ENCODE peak calls at places on chromosome 3, in four cellular contexts. One of them, this sample, is unnamed.

GRCh38 chr3:182399978-182400737 is 393.1 kb upstream of the ATP11B start:
- DNase-seq in NCI-H226: no peak
- DNase-seq in nucleus accumbens: no peak
- DNase-seq in cerebellar cortex: no peak
- DNase-seq in this sample: no peak

GRCh38 chr3:40649346-40649745 is 124.6 kb downstream of the ZNF621 start:
- DNase-seq in NCI-H226: no peak
- DNase-seq in nucleus accumbens: no peak
- DNase-seq in cerebellar cortex: no peak
- DNase-seq in this sample: no peak

GRCh38 chr3:186990282-186990681 is 60.0 kb downstream of the ST6GAL1 start:
- DNase-seq in NCI-H226: no peak
- DNase-seq in nucleus accumbens: no peak
- DNase-seq in cerebellar cortex: no peak
- DNase-seq in this sample: no peak

GRCh38 chr3:9178697-9179096 is 70.7 kb downstream of the SRGAP3 start:
- DNase-seq in NCI-H226: no peak
- DNase-seq in nucleus accumbens: no peak
- DNase-seq in cerebellar cortex: no peak
- DNase-seq in this sample: no peak

GRCh38 chr3:38630591-38630990 is 18.9 kb downstream of the SCN5A start:
- DNase-seq in NCI-H226: no peak
- DNase-seq in nucleus accumbens: no peak
- DNase-seq in cerebellar cortex: no peak
- DNase-seq in this sample: no peak

GRCh38 chr3:169085827-169086226 is 577.7 kb downstream of the MECOM start:
- DNase-seq in NCI-H226: peak
- DNase-seq in nucleus accumbens: no peak
- DNase-seq in cerebellar cortex: no peak
- DNase-seq in this sample: no peak

GRCh38 chr3:71752911-71753715 is 542 bp upstream of the GPR27 start:
- DNase-seq in NCI-H226: no peak
- DNase-seq in nucleus accumbens: no peak
- DNase-seq in cerebellar cortex: peak
- DNase-seq in this sample: no peak

GRCh38 chr3:141439589-141439988 is 47.2 kb upstream of the RASA2 start:
- DNase-seq in NCI-H226: no peak
- DNase-seq in nucleus accumbens: no peak
- DNase-seq in cerebellar cortex: no peak
- DNase-seq in this sample: no peak

GRCh38 chr3:146283796-146284485 is 33.0 kb upstream of the PLSCR4 start:
- DNase-seq in NCI-H226: no peak
- DNase-seq in nucleus accumbens: no peak
- DNase-seq in cerebellar cortex: no peak
- DNase-seq in this sample: no peak

GRCh38 chr3:180223268-180223667 is 186.5 kb upstream of the PEX5L start:
- DNase-seq in NCI-H226: no peak
- DNase-seq in nucleus accumbens: no peak
- DNase-seq in cerebellar cortex: no peak
- DNase-seq in this sample: no peak

GRCh38 chr3:40432793-40433192 is 24.3 kb upstream of the RPL14 start:
- DNase-seq in NCI-H226: no peak
- DNase-seq in nucleus accumbens: no peak
- DNase-seq in cerebellar cortex: no peak
- DNase-seq in this sample: no peak

GRCh38 chr3:106004137-106004600 is 135.4 kb upstream of the CBLB start:
- DNase-seq in NCI-H226: peak
- DNase-seq in nucleus accumbens: no peak
- DNase-seq in cerebellar cortex: no peak
- DNase-seq in this sample: no peak

GRCh38 chr3:99900248-99900647 is 82.6 kb downstream of the CMSS1 start:
- DNase-seq in NCI-H226: no peak
- DNase-seq in nucleus accumbens: no peak
- DNase-seq in cerebellar cortex: no peak
- DNase-seq in this sample: no peak

GRCh38 chr3:150035400-150035799 is 64.7 kb upstream of the PFN2 start:
- DNase-seq in NCI-H226: no peak
- DNase-seq in nucleus accumbens: no peak
- DNase-seq in cerebellar cortex: peak
- DNase-seq in this sample: no peak

GRCh38 chr3:94524102-94524922 is 461.5 kb downstream of the NSUN3 start:
- DNase-seq in NCI-H226: no peak
- DNase-seq in nucleus accumbens: no peak
- DNase-seq in cerebellar cortex: no peak
- DNase-seq in this sample: no peak

GRCh38 chr3:104510091-104510860 is 856.4 kb upstream of the ALCAM start:
- DNase-seq in NCI-H226: peak
- DNase-seq in nucleus accumbens: no peak
- DNase-seq in cerebellar cortex: no peak
- DNase-seq in this sample: no peak

GRCh38 chr3:20197775-20198174 is 11.8 kb upstream of the SGO1 start:
- DNase-seq in NCI-H226: no peak
- DNase-seq in nucleus accumbens: no peak
- DNase-seq in cerebellar cortex: no peak
- DNase-seq in this sample: no peak

GRCh38 chr3:107216711-107217110 is 160.5 kb upstream of the CCDC54 start:
- DNase-seq in NCI-H226: peak
- DNase-seq in nucleus accumbens: no peak
- DNase-seq in cerebellar cortex: no peak
- DNase-seq in this sample: no peak

GRCh38 chr3:125148836-125149235 is 63.7 kb downstream of the SLC12A8 start:
- DNase-seq in NCI-H226: peak
- DNase-seq in nucleus accumbens: no peak
- DNase-seq in cerebellar cortex: no peak
- DNase-seq in this sample: no peak

GRCh38 chr3:10354373-10355015 is 33.6 kb upstream of the SEC13 start:
- DNase-seq in NCI-H226: no peak
- DNase-seq in nucleus accumbens: no peak
- DNase-seq in cerebellar cortex: no peak
- DNase-seq in this sample: no peak

GRCh38 chr3:99702953-99703352 is 64.6 kb downstream of the COL8A1 start:
- DNase-seq in NCI-H226: peak
- DNase-seq in nucleus accumbens: no peak
- DNase-seq in cerebellar cortex: no peak
- DNase-seq in this sample: no peak

This sample was measured in hippocampal formation.